ENCODE peak calls at places on chromosomes 2 and 18, in eight cellular contexts. H is tibial nerve; O is activated T-helper 9 cell treated with anti-CD3 and anti-CD28 coated beads, Interleukin-2, amount 50 U/mL, for 16 hours; N is glutamatergic neuron; P is HCEC 1CT; Z is GM12865; T is activated CD4-positive, alpha-beta T cell treated with anti-CD3 and anti-CD28 coated beads for 48 hours; B is activated CD8-positive, alpha-beta memory T cell treated with anti-CD3 and anti-CD28 coated beads for 48 hours. W is an unnamed sample.

GRCh38 chr2:36701391-36701795 is 4.9 kb downstream of the VIT start:
- DNase-seq in B (no peak), O (no peak), Z (no peak), P (no peak), H (no peak), T (no peak), N (no peak), W (no peak)

GRCh38 chr2:232264081-232264480 is 114.5 kb upstream of the ALPP start:
- DNase-seq in N (no peak), O (no peak), H (no peak), T (no peak), B (no peak), P (no peak), Z (no peak), W (no peak)

GRCh38 chr18:26697186-26697585 is 148.8 kb upstream of the KCTD1 start:
- DNase-seq in O (no peak), Z (no peak), H (no peak), B (no peak), P (no peak), T (no peak), N (no peak), W (no peak)

GRCh38 chr2:237702439-237703397 is 75.3 kb downstream of the LRRFIP1 start:
- DNase-seq in B (no peak), T (peak), O (peak), P (peak), H (no peak), Z (no peak), N (no peak), W (no peak)

GRCh38 chr2:38093503-38093902 is 17.6 kb upstream of the CYP1B1 start:
- DNase-seq in B (no peak), O (no peak), H (no peak), T (no peak), N (no peak), P (no peak), Z (no peak), W (no peak)

GRCh38 chr18:75340206-75340605 is 87.3 kb downstream of the SMIM21 start:
- DNase-seq in Z (no peak), O (no peak), N (no peak), B (no peak), P (no peak), T (no peak), H (no peak), W (no peak)

GRCh38 chr2:181128199-181128598 is 147.8 kb downstream of the UBE2E3 start:
- DNase-seq in B (no peak), P (no peak), Z (peak), H (no peak), O (no peak), T (no peak), N (no peak), W (no peak)

GRCh38 chr2:201887851-201888451 is 81.6 kb downstream of the CDK15 start:
- DNase-seq in N (no peak), B (no peak), H (no peak), T (no peak), Z (no peak), O (no peak), P (no peak), W (no peak)

GRCh38 chr2:240629968-240630770 is 4.9 kb downstream of the GPR35 start:
- DNase-seq in B (no peak), P (no peak), O (no peak), Z (no peak), H (no peak), T (no peak), N (no peak), W (peak)

GRCh38 chr2:209113030-209113429 is 310.8 kb upstream of the MAP2 start:
- DNase-seq in N (peak), O (no peak), B (no peak), T (no peak), P (no peak), H (no peak), Z (no peak), W (no peak)

GRCh38 chr18:8300749-8301148 is 308.5 kb upstream of the RAB12 start:
- DNase-seq in B (no peak), P (no peak), N (no peak), H (no peak), T (no peak), O (no peak), Z (no peak), W (no peak)

GRCh38 chr18:38996056-38996455 is 1430.5 kb upstream of the CELF4 start:
- DNase-seq in Z (peak), B (no peak), H (no peak), P (no peak), N (no peak), O (no peak), T (no peak), W (no peak)

W was measured in GM12892.